ENCODE peak calls at places on chromosomes 5 and 9, in six cellular contexts. V, U, M, Z, J and X are unnamed samples.

GRCh38 chr5:6712136-6712581 is 1.1 kb upstream of the TENT4A start:
- DNase-seq in V (no peak), U (peak), M (peak), Z (peak), J (peak), X (peak)

GRCh38 chr5:54088081-54088480 is 222.3 kb downstream of the ARL15 start:
- DNase-seq in V (no peak), U (no peak), M (no peak), Z (peak), J (no peak), X (no peak)

GRCh38 chr5:19018822-19019221 is 969.2 kb downstream of the CDH18 start:
- DNase-seq in V (no peak), U (no peak), M (no peak), Z (no peak), J (no peak), X (no peak)

GRCh38 chr5:11075010-11075860 is 314.2 kb upstream of the DAP start:
- DNase-seq in V (no peak), U (no peak), M (peak), Z (no peak), J (no peak), X (peak)

GRCh38 chr9:121916008-121916407 is 177.1 kb downstream of the TTLL11 start:
- DNase-seq in V (no peak), U (peak), M (no peak), Z (peak), J (no peak), X (no peak)

GRCh38 chr5:98770158-98770910 is 3.1 kb upstream of the RGMB start:
- DNase-seq in V (peak), U (peak), M (peak), Z (peak), J (no peak), X (peak)

GRCh38 chr9:78620764-78621163 is 323.8 kb downstream of the PSAT1 start:
- DNase-seq in V (no peak), U (peak), M (no peak), Z (peak), J (no peak), X (no peak)

GRCh38 chr5:53030828-53031425 is 41.8 kb downstream of the ITGA2 start:
- DNase-seq in V (no peak), U (no peak), M (no peak), Z (no peak), J (no peak), X (no peak)

GRCh38 chr5:59744531-59744992 is 149.0 kb downstream of the PDE4D start:
- DNase-seq in V (no peak), U (peak), M (no peak), Z (peak), J (no peak), X (no peak)

GRCh38 chr5:54329731-54330709 is 19.6 kb upstream of the ARL15 start:
- DNase-seq in V (no peak), U (peak), M (no peak), Z (peak), J (no peak), X (no peak)

GRCh38 chr9:17776735-17777134 is 197.9 kb downstream of the SH3GL2 start:
- DNase-seq in V (no peak), U (no peak), M (no peak), Z (no peak), J (no peak), X (no peak)